ENCODE peak calls at places on chromosomes 5 and 9, in nine cellular contexts. H is K562, O is A549, F is tibial nerve, B is sigmoid colon, D is upper lobe of left lung, V is ovary, R is H1, T is stomach. I is an unnamed sample.
A peak's percentile ranks its signal among the peaks of the same experiment; 100 is the strongest.

GRCh38 chr9:250625-251024 is 36.0 kb downstream of the DOCK8 start:
- DNase-seq in F (no peak), V (no peak), O (no peak), D (no peak), H (no peak), T (no peak), B (no peak), R (no peak), I (no peak)

GRCh38 chr5:23208959-23209431 is 298.4 kb upstream of the PRDM9 start:
- DNase-seq in F (no peak), O (peak; percentile 68), V (no peak), R (peak; percentile 13), H (peak; percentile 29), D (no peak), T (no peak), B (no peak), I (no peak)

GRCh38 chr9:20636883-20637440 is 14.7 kb upstream of the MLLT3 start:
- DNase-seq in R (no peak), H (no peak), B (no peak), T (no peak), D (no peak), O (no peak), V (no peak), F (no peak), I (no peak)

GRCh38 chr9:123111977-123112869 is 78.8 kb downstream of the GPR21 start:
- DNase-seq in V (no peak), T (peak; percentile 53), D (peak; percentile 76), F (no peak), R (no peak), B (no peak), O (no peak), H (no peak), I (no peak)

GRCh38 chr5:112930082-112930344 is 8.0 kb upstream of the REEP5 start:
- DNase-seq in R (no peak), O (no peak), V (no peak), F (no peak), T (no peak), D (no peak), H (no peak), B (no peak), I (no peak)

GRCh38 chr9:90942555-90942954 is 140.9 kb downstream of the SYK start:
- DNase-seq in D (peak; percentile 20), R (no peak), O (no peak), V (no peak), T (no peak), F (no peak), H (no peak), B (no peak), I (no peak)

GRCh38 chr9:100637787-100638186 is 59.9 kb downstream of the CAVIN4 start:
- DNase-seq in V (no peak), H (no peak), R (peak; percentile 50), F (no peak), T (no peak), D (no peak), O (peak; percentile 20), B (no peak), I (no peak)

GRCh38 chr5:36406023-36406422 is 104.3 kb upstream of the RANBP3L start:
- DNase-seq in V (no peak), F (no peak), B (no peak), T (no peak), R (no peak), D (no peak), O (no peak), H (no peak), I (no peak)

GRCh38 chr9:133950916-133951231 is 41.2 kb downstream of the VAV2 start:
- DNase-seq in H (no peak), O (no peak), V (no peak), F (no peak), R (no peak), B (no peak), T (no peak), D (no peak), I (no peak)

GRCh38 chr9:133949486-133950061 is 42.5 kb downstream of the VAV2 start:
- DNase-seq in B (no peak), D (no peak), V (no peak), R (no peak), H (no peak), F (no peak), O (no peak), T (no peak), I (no peak)

GRCh38 chr9:133951265-133951664 is 40.9 kb downstream of the VAV2 start:
- DNase-seq in F (no peak), T (no peak), H (no peak), V (no peak), O (no peak), R (no peak), B (no peak), D (peak; percentile 45), I (no peak)

GRCh38 chr9:133948571-133949485 is 43.3 kb downstream of the VAV2 start:
- DNase-seq in F (no peak), V (no peak), B (no peak), O (no peak), R (no peak), D (no peak), T (no peak), H (no peak), I (no peak)

GRCh38 chr9:133950206-133950915 is 41.8 kb downstream of the VAV2 start:
- DNase-seq in B (no peak), D (peak; percentile 56), R (no peak), T (no peak), H (peak; percentile 43), V (no peak), O (no peak), F (no peak), I (no peak)
- TF ChIP-seq POLR2A in B (no peak), D (no peak), R (no peak), T (no peak), H (no peak), V (no peak), O (no peak), F (no peak), I (no peak)

GRCh38 chr5:57505640-57506039 is 23.0 kb upstream of the ACTBL2 start:
- DNase-seq in D (no peak), O (no peak), H (no peak), F (no peak), T (no peak), B (no peak), V (no peak), R (no peak), I (no peak)

GRCh38 chr5:57501414-57502321 is 19.1 kb upstream of the ACTBL2 start:
- DNase-seq in O (no peak), H (no peak), T (no peak), R (no peak), D (no peak), F (no peak), B (no peak), V (no peak), I (no peak)

GRCh38 chr5:57503433-57503832 is 20.8 kb upstream of the ACTBL2 start:
- DNase-seq in D (no peak), H (no peak), F (no peak), B (no peak), V (peak; percentile 31), T (no peak), O (no peak), R (no peak), I (no peak)

GRCh38 chr5:57499262-57500050 is 16.8 kb upstream of the ACTBL2 start:
- DNase-seq in T (no peak), V (no peak), B (no peak), H (peak; percentile 39), R (peak; percentile 21), F (no peak), O (peak; percentile 74), D (no peak), I (no peak)

DNA sequence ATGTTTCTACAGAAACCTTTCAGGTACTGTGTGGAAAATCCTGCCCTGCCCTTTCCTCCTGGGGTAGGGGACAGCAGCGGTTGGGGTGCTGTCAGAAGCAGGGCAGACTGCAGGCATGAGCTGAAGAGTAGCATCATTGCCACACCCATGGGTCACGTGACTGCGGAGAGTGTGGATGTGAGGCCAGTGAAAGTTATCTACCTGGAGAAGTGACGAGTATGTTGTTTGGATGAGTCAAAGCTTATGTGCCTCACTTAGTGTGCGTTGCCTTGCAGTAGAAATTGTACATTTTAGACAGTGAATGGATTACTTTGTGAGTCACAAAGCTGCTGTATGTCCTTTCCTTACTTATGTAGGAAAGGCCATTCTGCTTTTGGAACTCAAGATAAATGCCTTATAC is 21.7 kb upstream of the ACTBL2 start:
- DNase-seq in F (no peak), H (no peak), O (peak; percentile 4), D (no peak), V (no peak), R (no peak), T (no peak), B (no peak), I (no peak)
- H3K4me3 ChIP-seq in F (no peak overlapping the region), H (no peak overlapping the region), O (no peak overlapping the region), D (no peak overlapping the region), V (no peak overlapping the region), R (no peak overlapping the region), T (no peak overlapping the region), B (no peak overlapping the region), I (no peak overlapping the region)

GRCh38 chr5:62555930-62556329 is 22.7 kb upstream of the LRRC70 start:
- DNase-seq in B (no peak), V (no peak), H (no peak), F (no peak), R (no peak), T (no peak), O (no peak), D (no peak), I (no peak)

GRCh38 chr5:62547929-62548678 is 30.5 kb upstream of the LRRC70 start:
- DNase-seq in F (no peak), B (no peak), O (no peak), D (no peak), H (no peak), T (no peak), R (no peak), V (no peak), I (no peak)

DNA sequence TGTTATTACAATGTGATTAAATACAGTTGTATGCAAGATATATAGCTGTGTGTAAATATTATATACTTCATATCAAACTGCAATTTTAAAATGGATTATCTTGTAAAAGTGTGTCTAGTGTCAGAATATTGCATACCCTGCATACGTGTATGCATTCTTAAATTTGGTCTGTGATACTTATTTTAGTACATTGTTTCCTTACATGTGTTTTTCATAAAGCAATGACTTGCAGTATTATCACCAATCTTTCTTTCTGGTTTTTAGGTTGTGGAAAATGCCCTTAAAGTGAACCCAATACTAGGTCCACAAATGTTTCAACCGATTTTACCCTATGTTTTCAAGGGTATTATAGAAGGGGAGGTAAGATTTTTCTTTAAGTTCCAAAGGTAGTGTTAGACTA is 28.5 kb upstream of the LRRC70 start:
- DNase-seq in V (no peak), T (no peak), R (no peak), D (no peak), O (no peak), H (no peak), B (no peak), F (no peak), I (no peak)
- TF ChIP-seq EP300 in V (no peak), T (no peak), R (no peak), D (no peak), O (no peak), H (no peak), B (no peak), F (no peak), I (no peak)

GRCh38 chr9:135216236-135216635 is 128.8 kb downstream of the OLFM1 start:
- DNase-seq in D (no peak), B (peak; percentile 44), T (no peak), R (no peak), F (no peak), H (no peak), V (no peak), O (no peak), I (no peak)

GRCh38 chr9:135214054-135214640 is 126.7 kb downstream of the OLFM1 start:
- DNase-seq in V (no peak), O (no peak), T (no peak), F (no peak), H (no peak), R (no peak), D (no peak), B (peak; percentile 42), I (peak; percentile 59)

GRCh38 chr9:135213566-135213965 is 126.1 kb downstream of the OLFM1 start:
- DNase-seq in H (no peak), F (no peak), B (peak; percentile 22), T (no peak), V (no peak), O (no peak), D (no peak), R (no peak), I (peak; percentile 26)

GRCh38 chr9:135215571-135216161 is 128.2 kb downstream of the OLFM1 start:
- DNase-seq in V (peak; percentile 60), T (peak; percentile 90), R (no peak), H (no peak), D (peak; percentile 71), F (no peak), O (no peak), B (peak; percentile 57), I (no peak)

DNA sequence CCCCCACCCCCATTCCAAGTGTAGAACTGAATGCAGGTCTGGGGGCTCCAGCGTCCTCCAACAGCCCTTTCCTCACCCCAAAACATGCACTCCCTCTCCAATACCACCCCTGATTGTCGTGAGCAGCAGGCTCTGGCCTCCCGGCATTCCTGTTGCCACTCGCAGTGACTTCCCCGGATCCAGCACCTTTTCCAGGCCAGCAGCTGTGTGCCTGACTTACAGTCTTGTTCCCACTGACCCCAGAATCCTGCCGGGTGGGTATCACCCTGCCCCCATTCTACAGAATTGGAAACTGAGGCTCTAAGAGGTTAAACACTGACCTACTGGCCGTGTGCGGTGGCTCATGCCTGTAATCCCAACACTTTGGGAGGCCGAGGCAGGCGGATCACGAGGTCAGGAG is 127.2 kb downstream of the OLFM1 start:
- DNase-seq in B (peak; percentile 40), T (no peak), R (no peak), H (no peak), V (no peak), O (no peak), D (no peak), F (no peak), I (peak; percentile 69)
- TF ChIP-seq POLR2A in B (no peak), T (no peak), R (no peak), H (no peak), V (no peak), O (no peak), D (no peak), F (no peak), I (no peak)